ENCODE peak calls at places on chromosomes 6 and 20, in four cellular contexts. I is neural crest cell, S is amygdala, F is choroid plexus epithelial cell. H is an unnamed sample.

GRCh38 chr6:149075616-149076354 is 241.7 kb upstream of the TAB2 start:
- DNase-seq in F (peak), I (no peak), S (no peak), H (no peak)

GRCh38 chr6:167762259-167762962 is 64.3 kb upstream of the AFDN start:
- DNase-seq in I (no peak), F (no peak), S (no peak), H (no peak)

GRCh38 chr6:111486921-111487320 is 3.9 kb upstream of the REV3L start:
- DNase-seq in F (no peak), I (no peak), S (no peak), H (no peak)

GRCh38 chr6:31332637-31333602 is 24.1 kb downstream of the HLA-B start:
- DNase-seq in F (no peak), I (no peak), S (no peak), H (no peak)

GRCh38 chr6:169966312-169967181 is 215.1 kb downstream of the ERMARD start:
- DNase-seq in F (peak), S (no peak), I (no peak), H (no peak)

GRCh38 chr20:48283470-48284110 is 498.3 kb upstream of the SULF2 start:
- DNase-seq in F (peak), I (no peak), S (no peak), H (no peak)

GRCh38 chr6:109455502-109456282 is at the start of gene MICAL1:
- DNase-seq in F (peak), I (peak), S (no peak), H (peak)

GRCh38 chr6:30450908-30451818 is 38.1 kb upstream of the HLA-E start:
- DNase-seq in S (no peak), I (no peak), F (peak), H (no peak)

GRCh38 chr6:153525998-153526397 is 394.9 kb upstream of the RGS17 start:
- DNase-seq in S (no peak), I (no peak), F (no peak), H (no peak)

GRCh38 chr20:63162206-63162770 is 53.6 kb downstream of the YTHDF1 start:
- DNase-seq in S (no peak), I (no peak), F (no peak), H (peak)

GRCh38 chr6:31763617-31763940 is 1.1 kb downstream of the SAPCD1 start:
- DNase-seq in F (no peak), I (no peak), S (no peak), H (peak)

GRCh38 chr6:10381830-10382208 is 33.1 kb downstream of the TFAP2A start:
- DNase-seq in I (no peak), S (no peak), F (no peak), H (no peak)

GRCh38 chr20:1912646-1913045 is 17.4 kb downstream of the SIRPA start:
- DNase-seq in I (no peak), F (no peak), S (no peak), H (no peak)

GRCh38 chr6:138818496-138819194 is 22.8 kb downstream of the ECT2L start:
- DNase-seq in F (no peak), S (no peak), I (no peak), H (no peak)

GRCh38 chr6:34979994-34980393 is 90.9 kb downstream of the ANKS1A start:
- DNase-seq in I (no peak), S (no peak), F (no peak), H (no peak)

GRCh38 chr6:150527100-150527499 is 72.6 kb upstream of the PLEKHG1 start:
- DNase-seq in F (no peak), S (no peak), I (no peak), H (no peak)

GRCh38 chr20:54257090-54257816 is 49.4 kb downstream of the PFDN4 start:
- DNase-seq in F (peak), S (no peak), I (no peak), H (peak)

GRCh38 chr20:59723108-59723500 is 118.8 kb downstream of the PHACTR3 start:
- DNase-seq in I (no peak), S (no peak), F (no peak), H (no peak)

GRCh38 chr20:25389858-25390537 is 637 bp downstream of the ABHD12 start:
- DNase-seq in F (no peak), I (peak), S (no peak), H (peak)

GRCh38 chr6:16592550-16592892 is 168.7 kb downstream of the ATXN1 start:
- DNase-seq in F (no peak), S (no peak), I (no peak), H (no peak)